ENCODE peak calls at places on chromosome 5, in four cellular contexts. K is NCI-H1417, L is neural progenitor cell, Y is neural crest cell. Z is an unnamed sample.

GRCh38 chr5:94849821-94850736 is 231.6 kb downstream of the SLF1 start:
- DNase-seq in K (peak; percentile 49), L (peak; percentile 75), Y (no peak), Z (peak; percentile 58)

GRCh38 chr5:73822276-73822988 is 196.4 kb downstream of the ARHGEF28 start:
- DNase-seq in K (no peak), L (no peak), Y (no peak), Z (no peak)

GRCh38 chr5:123176938-123177275 is 87.9 kb downstream of the PRDM6 start:
- DNase-seq in K (no peak), L (no peak), Y (no peak), Z (no peak)

GRCh38 chr5:159463590-159464321 is 133.5 kb upstream of the IL12B start:
- DNase-seq in K (no peak), L (no peak), Y (no peak), Z (no peak)

GRCh38 chr5:95471922-95472321 is 80.8 kb downstream of the FAM81B start:
- DNase-seq in K (no peak), L (no peak), Y (no peak), Z (no peak)

GRCh38 chr5:170553218-170553617 is 49.4 kb downstream of the KCNIP1 start:
- DNase-seq in K (no peak), L (no peak), Y (no peak), Z (no peak)

GRCh38 chr5:168479166-168479565 is 7.1 kb upstream of the RARS1 start:
- DNase-seq in K (no peak), L (no peak), Y (no peak), Z (no peak)

GRCh38 chr5:78747703-78748359 is 99.3 kb upstream of the LHFPL2 start:
- DNase-seq in K (no peak), L (no peak), Y (no peak), Z (peak; percentile 18)

GRCh38 chr5:5810461-5810860 is 388.0 kb downstream of the ICE1 start:
- DNase-seq in K (no peak), L (no peak), Y (no peak), Z (no peak)

GRCh38 chr5:159210306-159210722 is 961 bp upstream of the RNF145 start:
- DNase-seq in K (no peak), L (no peak), Y (no peak), Z (no peak)